ENCODE peak calls at places on chromosomes 3 and 15, in five cellular contexts. T is ascending aorta, J is choroid plexus epithelial cell, S is adrenal gland, Z is body of pancreas. W is an unnamed sample.

GRCh38 chr3:134212898-134213665 is 37.6 kb downstream of the RYK start:
- DNase-seq in T (no peak), J (peak), S (peak), Z (peak), W (no peak)

GRCh38 chr3:11283126-11283478 is 10.9 kb downstream of the ATG7 start:
- DNase-seq in T (no peak), J (no peak), S (no peak), Z (no peak), W (no peak)

GRCh38 chr3:112856537-112856936 is 9.9 kb upstream of the CD200R1L start:
- DNase-seq in T (no peak), J (no peak), S (no peak), Z (no peak), W (no peak)

GRCh38 chr3:191244242-191244867 is 45.3 kb downstream of the OSTN start:
- DNase-seq in T (no peak), J (peak), S (no peak), Z (no peak), W (no peak)

GRCh38 chr15:68553994-68554715 is 24.6 kb upstream of the CORO2B start:
- DNase-seq in T (no peak), J (peak), S (peak), Z (peak), W (no peak)

GRCh38 chr3:110774496-110775265 is 296.9 kb upstream of the NECTIN3 start:
- DNase-seq in T (no peak), J (peak), S (no peak), Z (no peak), W (no peak)

GRCh38 chr3:69294014-69294771 is 91.7 kb downstream of the FRMD4B start:
- DNase-seq in T (no peak), J (peak), S (no peak), Z (no peak), W (no peak)

GRCh38 chr3:193827831-193828230 is 234.8 kb downstream of the OPA1 start:
- DNase-seq in T (no peak), J (no peak), S (no peak), Z (no peak), W (no peak)

GRCh38 chr15:78048410-78048946 is 29.0 kb downstream of the TBC1D2B start:
- DNase-seq in T (no peak), J (no peak), S (no peak), Z (no peak), W (no peak)

GRCh38 chr3:112084980-112085697 is 1.1 kb upstream of the C3orf52 start:
- DNase-seq in T (no peak), J (no peak), S (no peak), Z (no peak), W (no peak)

GRCh38 chr3:111861396-111861795 is 2.3 kb downstream of the PHLDB2 start:
- DNase-seq in T (no peak), J (peak), S (no peak), Z (no peak), W (no peak)

GRCh38 chr15:31360843-31361763 is 34.5 kb downstream of the KLF13 start:
- DNase-seq in T (no peak), J (no peak), S (peak), Z (peak), W (no peak)

GRCh38 chr3:170907519-170908234 is 760 bp downstream of the EIF5A2 start:
- DNase-seq in T (no peak), J (peak), S (no peak), Z (no peak), W (no peak)

GRCh38 chr3:65786891-65787290 is 251.8 kb downstream of the MAGI1 start:
- DNase-seq in T (no peak), J (no peak), S (no peak), Z (no peak), W (no peak)

GRCh38 chr3:126147147-126147931 is 33.0 kb downstream of the ALDH1L1 start:
- DNase-seq in T (no peak), J (no peak), S (no peak), Z (peak), W (no peak)

GRCh38 chr15:47473857-47474256 is 243.4 kb upstream of the SEMA6D start:
- DNase-seq in T (peak), J (no peak), S (peak), Z (peak), W (no peak)

GRCh38 chr3:140715035-140715434 is 37.2 kb downstream of the TRIM42 start:
- DNase-seq in T (no peak), J (no peak), S (no peak), Z (no peak), W (no peak)

GRCh38 chr3:27423463-27423862 is 54.3 kb upstream of the NEK10 start:
- DNase-seq in T (no peak), J (peak), S (no peak), Z (no peak), W (no peak)

GRCh38 chr15:35519536-35520149 is 26.3 kb downstream of the DPH6 start:
- DNase-seq in T (no peak), J (peak), S (no peak), Z (no peak), W (no peak)

GRCh38 chr3:52025453-52025852 is 29.8 kb upstream of the RPL29 start:
- DNase-seq in T (no peak), J (no peak), S (peak), Z (no peak), W (no peak)

GRCh38 chr3:195240939-195241338 is 30.0 kb downstream of the XXYLT1 start:
- DNase-seq in T (no peak), J (no peak), S (no peak), Z (no peak), W (no peak)

GRCh38 chr3:71753716-71754609 is at the start of gene GPR27:
- DNase-seq in T (no peak), J (peak), S (peak), Z (peak), W (no peak)

GRCh38 chr15:98231696-98232440 is 271.4 kb downstream of the ARRDC4 start:
- DNase-seq in T (no peak), J (peak), S (no peak), Z (no peak), W (no peak)

GRCh38 chr15:45387379-45388007 is 9.1 kb upstream of the GATM start:
- DNase-seq in T (no peak), J (no peak), S (no peak), Z (no peak), W (no peak)

GRCh38 chr3:186815490-186815889 is 9.2 kb upstream of the RFC4 start:
- DNase-seq in T (no peak), J (peak), S (no peak), Z (no peak), W (no peak)

GRCh38 chr15:96351801-96352593 is 21.5 kb downstream of the NR2F2 start:
- DNase-seq in T (no peak), J (peak), S (peak), Z (no peak), W (no peak)

GRCh38 chr15:40739042-40739441 is 16.0 kb downstream of the RMDN3 start:
- DNase-seq in T (no peak), J (no peak), S (no peak), Z (no peak), W (no peak)

GRCh38 chr15:69623521-69624513 is 171.2 kb downstream of the RPLP1 start:
- DNase-seq in T (no peak), J (no peak), S (no peak), Z (no peak), W (no peak)

GRCh38 chr15:47184405-47185221 is 532.7 kb upstream of the SEMA6D start:
- DNase-seq in T (no peak), J (peak), S (no peak), Z (peak), W (no peak)

GRCh38 chr3:134799393-134799792 is 4.3 kb downstream of the EPHB1 start:
- DNase-seq in T (no peak), J (no peak), S (no peak), Z (no peak), W (no peak)

GRCh38 chr15:37101634-37102314 is 1.4 kb upstream of the MEIS2 start:
- DNase-seq in T (no peak), J (peak), S (peak), Z (peak), W (no peak)

GRCh38 chr15:77508541-77509505 is 88.1 kb downstream of the HMG20A start:
- DNase-seq in T (no peak), J (peak), S (peak), Z (peak), W (no peak)

GRCh38 chr3:155360281-155360680 is 66.8 kb upstream of the STRIT1 start:
- DNase-seq in T (no peak), J (no peak), S (no peak), Z (no peak), W (no peak)

GRCh38 chr3:39290255-39290654 is 10.4 kb upstream of the CX3CR1 start:
- DNase-seq in T (no peak), J (peak), S (no peak), Z (no peak), W (no peak)

GRCh38 chr3:109803274-109803673 is 465.9 kb upstream of the DPPA4 start:
- DNase-seq in T (no peak), J (peak), S (no peak), Z (no peak), W (no peak)

GRCh38 chr3:19270471-19270870 is 122.2 kb downstream of the KCNH8 start:
- DNase-seq in T (no peak), J (no peak), S (no peak), Z (no peak), W (no peak)

GRCh38 chr3:47082519-47082918 is 81.4 kb downstream of the SETD2 start:
- DNase-seq in T (no peak), J (peak), S (no peak), Z (no peak), W (no peak)

GRCh38 chr15:52805351-52806283 is 15.5 kb upstream of the ONECUT1 start:
- DNase-seq in T (no peak), J (no peak), S (no peak), Z (peak), W (no peak)

DNA sequence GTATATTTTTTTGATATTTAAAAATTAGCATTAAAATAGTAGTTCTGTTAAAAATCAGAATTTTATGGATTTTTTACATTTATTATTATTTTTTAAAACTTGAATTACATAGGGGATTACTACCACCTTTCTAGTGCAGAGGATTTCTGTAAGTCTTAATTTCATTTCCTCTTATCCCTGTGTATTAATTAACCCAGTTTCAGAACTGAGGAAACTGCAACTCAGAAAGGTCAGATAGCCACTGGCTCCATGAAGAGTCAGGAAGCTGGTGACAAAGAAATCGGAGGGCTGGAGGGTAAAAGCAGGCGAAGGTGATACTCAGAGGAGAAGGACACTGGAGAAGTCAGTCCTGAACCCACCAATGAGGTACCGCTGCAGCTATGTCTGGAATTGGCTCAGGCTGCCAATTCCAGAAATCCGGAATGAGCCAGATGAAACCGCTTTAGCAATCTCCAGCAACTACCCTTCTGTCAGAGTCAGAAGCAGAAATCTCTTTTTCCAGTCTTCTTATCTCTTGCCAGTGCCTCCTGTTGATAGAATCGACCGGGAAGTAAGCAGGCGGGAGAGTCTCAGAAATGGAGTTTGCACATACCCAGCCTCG is 308.5 kb downstream of the SV2B start:
- DNase-seq in T (no peak), J (peak), S (peak), Z (peak), W (no peak)
- H3K4me3 ChIP-seq in T (peak), J (no peak), S (no peak), Z (no peak), W (peak)

GRCh38 chr3:189947948-189948723 is 172.6 kb downstream of the P3H2 start:
- DNase-seq in T (no peak), J (peak), S (no peak), Z (no peak), W (no peak)
- TF ChIP-seq CTCF in T (peak), J (peak), S (peak), Z (peak), W (peak)

DNA sequence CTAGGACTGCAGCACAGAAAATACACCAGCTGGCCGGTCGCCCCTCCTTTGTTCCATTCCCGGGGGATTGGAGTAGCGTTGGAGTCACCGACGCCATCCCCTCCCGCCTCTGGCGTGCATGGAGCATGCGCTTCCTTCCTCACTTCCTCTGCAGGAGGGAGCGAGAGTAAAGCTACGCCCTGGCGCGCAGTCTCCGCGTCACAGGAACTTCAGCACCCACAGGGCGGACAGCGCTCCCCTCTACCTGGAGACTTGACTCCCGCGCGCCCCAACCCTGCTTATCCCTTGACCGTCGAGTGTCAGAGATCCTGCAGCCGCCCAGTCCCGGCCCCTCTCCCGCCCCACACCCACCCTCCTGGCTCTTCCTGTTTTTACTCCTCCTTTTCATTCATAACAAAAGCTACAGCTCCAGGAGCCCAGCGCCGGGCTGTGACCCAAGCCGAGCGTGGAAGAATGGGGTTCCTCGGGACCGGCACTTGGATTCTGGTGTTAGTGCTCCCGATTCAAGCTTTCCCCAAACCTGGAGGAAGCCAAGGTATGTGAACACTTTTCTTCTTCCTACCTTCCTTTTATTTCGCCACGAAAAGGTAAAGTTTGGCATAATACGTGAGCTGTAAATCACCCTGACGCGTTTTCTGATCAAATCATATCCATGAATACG is at the start of gene SCG3:
- DNase-seq in T (peak), J (peak), S (peak), Z (peak), W (peak)
- H3K4me3 ChIP-seq in T (no peak), J (no peak), S (no peak), Z (no peak), W (peak)

DNA sequence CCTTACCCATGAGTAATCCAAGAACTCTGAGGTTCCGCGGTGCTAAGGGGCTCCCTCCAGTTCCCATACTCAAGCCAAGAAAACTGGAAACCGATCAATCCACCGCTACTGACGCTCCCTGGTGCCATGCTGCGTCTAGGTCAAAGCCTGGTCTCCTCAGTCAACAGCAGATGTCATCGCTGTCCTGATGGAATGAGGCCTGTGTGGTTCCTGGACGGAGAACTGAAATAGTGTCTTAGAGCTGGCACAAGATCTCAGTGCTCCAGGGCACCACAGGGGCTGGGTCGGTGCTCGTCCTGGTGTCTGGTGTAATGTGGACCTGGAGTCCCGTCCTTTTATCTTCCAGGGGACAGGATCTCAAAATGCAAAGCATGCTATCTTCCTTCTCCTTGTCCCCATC is 373.9 kb upstream of the CFAP20DC start:
- DNase-seq in T (no peak), J (no peak), S (no peak), Z (no peak), W (no peak)
- TF ChIP-seq CTCF in T (no peak), J (no peak), S (no peak), Z (no peak), W (no peak)

DNA sequence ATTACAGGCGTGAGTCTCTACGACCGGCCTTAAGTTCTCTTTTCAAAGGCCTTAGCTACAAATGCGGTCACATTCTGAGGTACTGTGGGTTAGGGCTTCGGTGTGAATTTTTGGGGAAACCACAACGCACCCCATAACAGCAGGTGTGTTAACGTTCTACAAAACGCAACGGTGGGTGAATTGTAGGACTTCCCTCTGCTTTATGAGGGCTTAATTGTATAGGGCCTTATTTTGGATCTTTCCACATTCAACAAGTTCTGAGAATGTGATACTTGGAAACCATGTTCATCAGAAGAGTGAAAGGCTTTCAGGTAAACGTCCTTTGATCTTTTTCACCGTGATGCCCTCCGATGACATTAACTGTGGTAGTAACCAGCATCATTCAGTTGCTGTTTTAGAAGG is 998.6 kb upstream of the CFAP20DC start:
- DNase-seq in T (no peak), J (no peak), S (no peak), Z (no peak), W (no peak)
- H3K4me3 ChIP-seq in T (no peak), J (no peak), S (no peak), Z (no peak), W (no peak)

GRCh38 chr15:29364429-29365078 is 94.9 kb upstream of the NSMCE3 start:
- DNase-seq in T (no peak), J (peak), S (no peak), Z (no peak), W (peak)
- TF ChIP-seq CTCF in T (no peak), J (peak), S (no peak), Z (no peak), W (peak)

DNA sequence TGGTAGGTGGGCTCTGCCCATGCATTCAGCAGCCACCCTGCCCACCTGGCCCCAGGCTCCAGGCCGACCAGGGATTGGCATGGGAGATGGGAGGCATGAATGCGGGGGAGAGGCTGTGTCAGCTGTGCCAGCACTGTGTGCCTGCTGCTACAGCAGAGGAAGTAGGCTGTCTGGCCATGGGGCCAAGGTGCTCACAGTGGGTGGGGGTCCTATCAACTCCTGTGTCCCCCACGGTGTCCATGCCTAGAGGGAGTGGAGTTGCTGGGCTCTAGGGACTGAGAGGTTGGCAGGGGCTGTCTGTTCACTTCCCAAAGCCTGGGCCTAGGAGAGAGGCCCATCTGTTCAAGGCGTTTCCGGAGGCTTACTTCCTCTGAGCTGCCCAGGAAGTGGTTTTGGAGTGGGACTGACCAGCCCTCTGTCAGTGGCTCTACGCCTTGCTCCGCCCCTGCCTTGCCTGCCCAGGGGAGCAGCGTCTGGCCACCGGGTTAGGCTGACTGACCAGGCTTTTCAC is 5.8 kb downstream of the PRKCD start:
- DNase-seq in T (peak), J (peak), S (peak), Z (no peak), W (no peak)
- H3K4me3 ChIP-seq in T (peak), J (no peak), S (no peak), Z (no peak), W (no peak)

DNA sequence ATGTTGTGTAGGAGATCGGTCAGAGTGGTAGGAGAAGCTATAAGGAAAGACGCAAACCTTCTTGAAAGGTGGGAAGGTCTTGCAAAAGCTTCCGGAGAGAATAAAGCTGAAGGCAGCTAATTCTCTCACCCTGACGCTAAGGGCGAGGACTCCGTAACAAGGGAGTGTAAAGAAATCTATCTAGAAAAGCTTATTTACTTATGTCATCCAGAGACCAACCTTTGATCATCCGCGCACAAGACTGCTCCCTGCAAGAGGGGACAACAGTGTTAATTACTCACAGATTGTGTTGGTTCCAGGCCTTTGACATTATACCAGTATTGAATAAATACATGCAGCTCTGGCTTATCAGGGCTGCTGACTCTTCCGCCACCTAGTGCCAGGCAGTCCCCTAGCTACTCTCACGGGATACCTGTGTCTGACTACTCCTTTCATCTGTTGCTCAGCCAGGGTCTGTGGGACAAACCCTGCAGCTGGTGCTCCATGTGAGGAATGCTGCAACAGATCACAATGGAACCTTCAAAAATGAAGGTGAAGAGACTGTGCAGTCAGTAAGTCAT is 211.7 kb downstream of the DTWD1 start:
- DNase-seq in T (no peak), J (peak), S (peak), Z (peak), W (no peak)
- TF ChIP-seq CTCF in T (no peak), J (peak), S (no peak), Z (peak), W (peak)